ENCODE peak calls at places on chromosomes 11 and 22, in ten cellular contexts. One of them, this sample, is unnamed.

GRCh38 chr22:48042621-48043395 is 1280.4 kb downstream of the TBC1D22A start:
- DNase-seq in endothelial cell: no peak
- DNase-seq in K562: no peak
- DNase-seq in cardiac fibroblast: no peak
- DNase-seq in ascending aorta: no peak
- DNase-seq in WTC11: no peak
- DNase-seq in neural progenitor cell: no peak
- DNase-seq in nephron progenitor cell: no peak
- DNase-seq in left ventricle myocardium inferior: no peak
- DNase-seq in CD8-positive, alpha-beta T cell: no peak
- DNase-seq in this sample: no peak

GRCh38 chr22:45428391-45429385 is 15.2 kb downstream of the RIBC2 start:
- DNase-seq in cardiac fibroblast: no peak
- DNase-seq in WTC11: no peak
- DNase-seq in ascending aorta: peak
- DNase-seq in neural progenitor cell: no peak
- DNase-seq in nephron progenitor cell: no peak
- DNase-seq in left ventricle myocardium inferior: no peak
- DNase-seq in endothelial cell: no peak
- DNase-seq in CD8-positive, alpha-beta T cell: no peak
- DNase-seq in K562: no peak
- DNase-seq in this sample: no peak

GRCh38 chr11:76152741-76153608 is 53.3 kb downstream of the WNT11 start:
- DNase-seq in CD8-positive, alpha-beta T cell: peak
- DNase-seq in neural progenitor cell: peak
- DNase-seq in cardiac fibroblast: no peak
- DNase-seq in endothelial cell: no peak
- DNase-seq in left ventricle myocardium inferior: no peak
- DNase-seq in nephron progenitor cell: no peak
- DNase-seq in K562: no peak
- DNase-seq in WTC11: no peak
- DNase-seq in ascending aorta: peak
- DNase-seq in this sample: peak

GRCh38 chr11:103586756-103587155 is 449.7 kb upstream of the DDI1 start:
- DNase-seq in WTC11: no peak
- DNase-seq in nephron progenitor cell: no peak
- DNase-seq in ascending aorta: no peak
- DNase-seq in left ventricle myocardium inferior: no peak
- DNase-seq in endothelial cell: no peak
- DNase-seq in K562: no peak
- DNase-seq in neural progenitor cell: no peak
- DNase-seq in cardiac fibroblast: no peak
- DNase-seq in CD8-positive, alpha-beta T cell: no peak
- DNase-seq in this sample: no peak

GRCh38 chr22:29270475-29271271 is 2.6 kb downstream of the EWSR1 start:
- DNase-seq in left ventricle myocardium inferior: no peak
- DNase-seq in endothelial cell: no peak
- DNase-seq in K562: peak
- DNase-seq in CD8-positive, alpha-beta T cell: no peak
- DNase-seq in WTC11: no peak
- DNase-seq in neural progenitor cell: peak
- DNase-seq in cardiac fibroblast: peak
- DNase-seq in nephron progenitor cell: no peak
- DNase-seq in ascending aorta: no peak
- DNase-seq in this sample: peak

GRCh38 chr11:107116358-107116757 is 98.1 kb upstream of the GUCY1A2 start:
- DNase-seq in nephron progenitor cell: no peak
- DNase-seq in WTC11: no peak
- DNase-seq in ascending aorta: no peak
- DNase-seq in CD8-positive, alpha-beta T cell: no peak
- DNase-seq in neural progenitor cell: no peak
- DNase-seq in K562: no peak
- DNase-seq in left ventricle myocardium inferior: no peak
- DNase-seq in endothelial cell: no peak
- DNase-seq in cardiac fibroblast: no peak
- DNase-seq in this sample: no peak

GRCh38 chr22:30609260-30610185 is 2.5 kb downstream of the TCN2 start:
- DNase-seq in WTC11: no peak
- DNase-seq in endothelial cell: no peak
- DNase-seq in K562: peak
- DNase-seq in left ventricle myocardium inferior: peak
- DNase-seq in cardiac fibroblast: peak
- DNase-seq in neural progenitor cell: no peak
- DNase-seq in CD8-positive, alpha-beta T cell: no peak
- DNase-seq in nephron progenitor cell: no peak
- DNase-seq in ascending aorta: peak
- DNase-seq in this sample: peak

GRCh38 chr22:25051073-25051472 is 98.6 kb downstream of the KIAA1671 start:
- DNase-seq in neural progenitor cell: no peak
- DNase-seq in WTC11: peak
- DNase-seq in CD8-positive, alpha-beta T cell: no peak
- DNase-seq in K562: no peak
- DNase-seq in left ventricle myocardium inferior: no peak
- DNase-seq in endothelial cell: no peak
- DNase-seq in nephron progenitor cell: no peak
- DNase-seq in ascending aorta: no peak
- DNase-seq in cardiac fibroblast: no peak
- DNase-seq in this sample: peak

GRCh38 chr11:79050784-79051183 is 390.0 kb downstream of the TENM4 start:
- DNase-seq in WTC11: no peak
- DNase-seq in neural progenitor cell: no peak
- DNase-seq in cardiac fibroblast: peak
- DNase-seq in ascending aorta: no peak
- DNase-seq in K562: no peak
- DNase-seq in endothelial cell: no peak
- DNase-seq in nephron progenitor cell: no peak
- DNase-seq in left ventricle myocardium inferior: peak
- DNase-seq in CD8-positive, alpha-beta T cell: no peak
- DNase-seq in this sample: no peak

GRCh38 chr22:23072911-23073491 is 2.7 kb downstream of the GNAZ start:
- DNase-seq in cardiac fibroblast: no peak
- DNase-seq in K562: no peak
- DNase-seq in endothelial cell: no peak
- DNase-seq in ascending aorta: no peak
- DNase-seq in nephron progenitor cell: no peak
- DNase-seq in left ventricle myocardium inferior: peak
- DNase-seq in WTC11: no peak
- DNase-seq in CD8-positive, alpha-beta T cell: no peak
- DNase-seq in neural progenitor cell: no peak
- DNase-seq in this sample: peak

GRCh38 chr11:117492578-117493251 is 165.1 kb downstream of the CEP164 start:
- DNase-seq in nephron progenitor cell: peak
- DNase-seq in neural progenitor cell: peak
- DNase-seq in WTC11: peak
- DNase-seq in CD8-positive, alpha-beta T cell: no peak
- DNase-seq in K562: no peak
- DNase-seq in left ventricle myocardium inferior: no peak
- DNase-seq in cardiac fibroblast: no peak
- DNase-seq in ascending aorta: no peak
- DNase-seq in endothelial cell: peak
- DNase-seq in this sample: no peak

GRCh38 chr11:6438979-6439571 is 1.7 kb downstream of the HPX start:
- DNase-seq in endothelial cell: peak
- DNase-seq in neural progenitor cell: peak
- DNase-seq in ascending aorta: no peak
- DNase-seq in cardiac fibroblast: peak
- DNase-seq in nephron progenitor cell: peak
- DNase-seq in K562: peak
- DNase-seq in WTC11: peak
- DNase-seq in CD8-positive, alpha-beta T cell: peak
- DNase-seq in left ventricle myocardium inferior: no peak
- DNase-seq in this sample: no peak

DNA sequence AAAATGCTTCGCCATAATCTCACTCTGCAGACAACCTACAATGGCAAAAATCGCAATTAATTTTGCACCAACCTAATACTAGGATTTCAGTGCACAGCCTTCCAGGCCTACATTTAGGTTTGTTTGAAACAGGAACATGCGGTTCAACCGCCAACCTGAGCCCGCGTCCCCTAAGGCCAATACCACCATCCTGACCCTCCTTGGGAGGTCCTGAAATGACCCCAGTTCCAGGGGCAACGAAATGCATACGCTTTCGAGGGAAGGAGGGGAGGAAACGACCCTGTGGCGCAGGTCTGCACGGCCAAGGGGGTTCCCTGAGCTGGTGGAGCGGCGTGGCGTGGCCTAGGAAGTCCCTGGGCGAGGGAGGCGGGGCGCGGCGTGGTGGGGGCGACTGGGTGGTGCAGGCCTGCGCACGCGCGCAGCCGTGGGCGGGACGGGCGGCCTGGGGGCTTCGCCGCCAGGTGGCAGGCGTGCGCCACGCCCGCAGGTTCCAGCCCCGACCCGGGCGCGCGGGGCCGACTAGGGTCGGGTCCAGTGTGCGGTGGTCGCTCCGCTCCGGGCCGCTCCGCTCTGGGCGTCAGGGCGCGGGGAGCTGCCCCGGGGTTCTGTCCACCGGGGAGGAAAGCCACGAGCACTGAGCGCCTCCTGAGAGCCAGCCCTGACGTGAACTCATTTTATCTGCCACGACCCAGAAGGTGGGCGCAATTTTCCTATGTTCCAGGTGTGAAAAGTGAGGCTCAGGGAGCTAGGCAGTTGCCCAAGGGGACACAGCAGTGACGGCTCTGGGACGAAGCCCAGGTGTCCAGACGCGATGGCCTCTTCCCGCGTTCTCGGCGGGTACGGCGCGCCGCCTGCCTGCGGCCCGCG is 94.2 kb downstream of the SWAP70 start:
- DNase-seq in ascending aorta: peak
- DNase-seq in nephron progenitor cell: peak
- DNase-seq in WTC11: peak
- DNase-seq in left ventricle myocardium inferior: peak
- DNase-seq in cardiac fibroblast: peak
- DNase-seq in endothelial cell: peak
- DNase-seq in neural progenitor cell: peak
- DNase-seq in K562: peak
- DNase-seq in CD8-positive, alpha-beta T cell: peak
- DNase-seq in this sample: peak
- TF ChIP-seq CTCF in ascending aorta: no peak
- TF ChIP-seq CTCF in nephron progenitor cell: peak
- TF ChIP-seq CTCF in WTC11: peak
- TF ChIP-seq CTCF in left ventricle myocardium inferior: peak
- TF ChIP-seq CTCF in cardiac fibroblast: peak
- TF ChIP-seq CTCF in endothelial cell: peak
- TF ChIP-seq CTCF in neural progenitor cell: peak
- TF ChIP-seq CTCF in K562: peak
- TF ChIP-seq CTCF in CD8-positive, alpha-beta T cell: peak
- TF ChIP-seq CTCF in this sample: peak

DNA sequence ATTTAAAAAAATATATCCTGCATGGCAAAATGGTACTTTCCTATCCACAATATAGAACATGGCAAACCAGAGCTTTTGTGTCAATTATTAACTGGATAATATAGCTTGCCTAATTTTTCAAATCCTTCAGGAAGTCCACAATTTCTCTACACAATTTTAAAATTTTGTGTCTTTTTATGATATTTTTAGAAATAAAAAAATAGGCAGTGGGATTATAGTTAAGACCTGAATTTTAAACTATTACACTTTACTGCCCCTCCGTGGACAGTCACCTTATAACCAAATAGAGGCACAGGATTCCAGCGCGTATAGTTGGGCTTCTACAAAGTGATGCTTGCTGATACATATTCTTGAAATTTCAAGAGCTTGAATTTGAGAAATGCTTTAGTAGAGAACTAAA is 2.1 kb upstream of the DMC1 start:
- DNase-seq in cardiac fibroblast: peak
- DNase-seq in left ventricle myocardium inferior: no peak
- DNase-seq in nephron progenitor cell: peak
- DNase-seq in CD8-positive, alpha-beta T cell: peak
- DNase-seq in ascending aorta: no peak
- DNase-seq in neural progenitor cell: peak
- DNase-seq in endothelial cell: peak
- DNase-seq in K562: peak
- DNase-seq in WTC11: no peak
- DNase-seq in this sample: peak
- TF ChIP-seq CTCF in cardiac fibroblast: peak
- TF ChIP-seq CTCF in left ventricle myocardium inferior: peak
- TF ChIP-seq CTCF in nephron progenitor cell: peak
- TF ChIP-seq CTCF in CD8-positive, alpha-beta T cell: peak
- TF ChIP-seq CTCF in ascending aorta: peak
- TF ChIP-seq CTCF in neural progenitor cell: peak
- TF ChIP-seq CTCF in endothelial cell: peak
- TF ChIP-seq CTCF in K562: peak
- TF ChIP-seq CTCF in WTC11: no peak
- TF ChIP-seq CTCF in this sample: peak

DNA sequence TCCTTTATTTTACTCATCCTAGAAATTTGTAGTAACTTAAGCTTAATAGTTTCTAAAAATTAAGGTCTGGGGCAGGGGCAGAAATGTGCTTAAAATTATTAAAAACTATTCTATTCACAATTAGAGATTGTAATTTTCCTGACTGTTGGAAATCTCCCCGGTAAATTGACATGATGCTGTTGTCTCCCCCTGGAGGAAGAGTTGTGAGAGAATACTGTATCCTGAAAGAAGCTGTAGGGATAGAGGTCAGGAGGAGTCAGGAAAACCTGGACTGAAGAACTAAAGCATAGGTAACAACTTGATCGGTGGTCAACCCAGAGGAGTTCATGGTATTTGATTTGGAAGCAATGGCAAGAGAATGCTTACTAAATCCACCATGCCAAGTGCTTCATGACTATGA is 16.2 kb upstream of the ESAM start:
- DNase-seq in left ventricle myocardium inferior: no peak
- DNase-seq in K562: no peak
- DNase-seq in WTC11: no peak
- DNase-seq in nephron progenitor cell: no peak
- DNase-seq in CD8-positive, alpha-beta T cell: no peak
- DNase-seq in ascending aorta: no peak
- DNase-seq in neural progenitor cell: no peak
- DNase-seq in cardiac fibroblast: no peak
- DNase-seq in endothelial cell: no peak
- DNase-seq in this sample: no peak
- TF ChIP-seq CTCF in left ventricle myocardium inferior: peak
- TF ChIP-seq CTCF in K562: peak
- TF ChIP-seq CTCF in WTC11: no peak
- TF ChIP-seq CTCF in nephron progenitor cell: no peak
- TF ChIP-seq CTCF in CD8-positive, alpha-beta T cell: no peak
- TF ChIP-seq CTCF in ascending aorta: no peak
- TF ChIP-seq CTCF in neural progenitor cell: peak
- TF ChIP-seq CTCF in cardiac fibroblast: peak
- TF ChIP-seq CTCF in endothelial cell: no peak
- TF ChIP-seq CTCF in this sample: peak

DNA sequence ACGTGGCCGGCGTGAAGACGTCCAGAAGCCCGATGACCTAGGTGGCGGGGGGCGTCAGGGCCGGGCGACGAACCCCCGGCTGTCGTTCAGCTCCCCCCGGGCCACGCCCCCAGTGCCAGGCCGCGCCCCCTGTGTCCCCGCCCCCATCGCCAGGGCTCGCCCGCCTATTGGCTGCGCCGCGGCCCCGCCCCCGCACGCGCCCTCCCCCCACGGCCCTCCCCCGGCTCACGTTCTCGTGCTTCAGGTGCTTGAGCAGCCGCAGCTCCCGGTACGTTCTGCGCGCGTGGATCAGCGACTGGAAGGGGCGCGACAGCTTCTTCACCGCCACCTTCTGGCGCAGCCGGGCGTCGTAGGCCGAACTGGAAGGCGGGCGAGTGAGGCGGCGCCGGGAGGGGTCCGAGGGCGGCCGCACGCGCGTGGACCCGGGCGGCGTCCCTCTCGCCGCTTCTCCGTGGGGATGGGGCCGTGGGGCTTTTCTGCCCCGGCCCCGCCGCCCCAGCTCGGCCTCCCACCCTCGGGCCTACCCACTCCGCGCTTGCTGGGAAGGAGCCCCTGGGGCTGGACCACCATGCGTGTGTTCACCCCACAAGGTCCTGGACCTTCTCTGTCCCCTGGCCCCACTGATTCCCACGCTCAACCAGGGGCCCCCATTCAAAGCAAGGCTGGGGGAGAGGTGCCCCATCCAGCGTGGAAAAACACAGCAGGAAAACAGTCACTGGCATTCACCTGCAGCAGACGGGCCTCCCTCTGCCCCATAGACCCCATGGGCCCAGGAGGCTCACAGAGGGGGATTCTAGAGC is 2.4 kb downstream of the MAPK11 start:
- DNase-seq in endothelial cell: peak
- DNase-seq in ascending aorta: no peak
- DNase-seq in neural progenitor cell: peak
- DNase-seq in WTC11: peak
- DNase-seq in cardiac fibroblast: peak
- DNase-seq in K562: peak
- DNase-seq in left ventricle myocardium inferior: peak
- DNase-seq in CD8-positive, alpha-beta T cell: peak
- DNase-seq in nephron progenitor cell: no peak
- DNase-seq in this sample: peak
- TF ChIP-seq CTCF in endothelial cell: no peak
- TF ChIP-seq CTCF in ascending aorta: no peak
- TF ChIP-seq CTCF in neural progenitor cell: peak
- TF ChIP-seq CTCF in WTC11: no peak
- TF ChIP-seq CTCF in cardiac fibroblast: peak
- TF ChIP-seq CTCF in K562: no peak
- TF ChIP-seq CTCF in left ventricle myocardium inferior: peak
- TF ChIP-seq CTCF in CD8-positive, alpha-beta T cell: no peak
- TF ChIP-seq CTCF in nephron progenitor cell: no peak
- TF ChIP-seq CTCF in this sample: peak

This sample was measured in osteoblast.